ENCODE peak calls at places on chromosomes 6 and 20, in nine cellular contexts. V is ascending aorta, B is fibroblast of lung, M is PC-3, P is brain microvascular endothelial cell, C is HepG2, U is IMR-90, H is psoas muscle, F is gastrocnemius medialis. J is an unnamed sample.

GRCh38 chr20:34111057-34111711 is 859 bp downstream of the EIF2S2 start:
- DNase-seq in B (peak), P (peak), U (peak), F (no peak), H (no peak), M (peak), C (no peak), V (no peak), J (peak)

GRCh38 chr20:38878798-38879197 is 47.4 kb upstream of the FAM83D start:
- DNase-seq in M (peak), V (no peak), F (no peak), B (peak), C (peak), P (peak), U (peak), H (no peak), J (no peak)

GRCh38 chr6:16477367-16478149 is 239.2 kb downstream of the GMPR start:
- DNase-seq in B (no peak), U (no peak), M (no peak), H (peak), F (peak), P (no peak), C (no peak), V (no peak), J (peak)

GRCh38 chr20:10798811-10799210 is 125.0 kb upstream of the JAG1 start:
- DNase-seq in M (peak), C (no peak), V (no peak), U (peak), B (peak), F (no peak), H (no peak), P (no peak), J (no peak)

GRCh38 chr6:110173506-110174132 is 5.9 kb downstream of the WASF1 start:
- DNase-seq in H (no peak), C (peak), B (no peak), U (peak), P (no peak), M (no peak), V (no peak), F (no peak), J (no peak)

GRCh38 chr6:37122861-37123260 is 47.1 kb upstream of the PIM1 start:
- DNase-seq in M (no peak), P (no peak), B (peak), F (no peak), C (no peak), V (no peak), H (no peak), U (peak), J (no peak)

GRCh38 chr20:13644010-13644409 is 5.3 kb upstream of the TASP1 start:
- DNase-seq in H (no peak), B (peak), V (no peak), U (no peak), M (no peak), C (no peak), P (no peak), F (no peak), J (no peak)

GRCh38 chr20:10673176-10673830 is 496 bp downstream of the JAG1 start:
- DNase-seq in H (peak), B (peak), M (no peak), P (no peak), C (no peak), U (no peak), F (no peak), V (no peak), J (no peak)

GRCh38 chr6:29746846-29747687 is 23.8 kb downstream of the HLA-F start:
- DNase-seq in F (no peak), H (no peak), C (no peak), U (no peak), V (peak), P (no peak), B (no peak), M (no peak), J (no peak)

DNA sequence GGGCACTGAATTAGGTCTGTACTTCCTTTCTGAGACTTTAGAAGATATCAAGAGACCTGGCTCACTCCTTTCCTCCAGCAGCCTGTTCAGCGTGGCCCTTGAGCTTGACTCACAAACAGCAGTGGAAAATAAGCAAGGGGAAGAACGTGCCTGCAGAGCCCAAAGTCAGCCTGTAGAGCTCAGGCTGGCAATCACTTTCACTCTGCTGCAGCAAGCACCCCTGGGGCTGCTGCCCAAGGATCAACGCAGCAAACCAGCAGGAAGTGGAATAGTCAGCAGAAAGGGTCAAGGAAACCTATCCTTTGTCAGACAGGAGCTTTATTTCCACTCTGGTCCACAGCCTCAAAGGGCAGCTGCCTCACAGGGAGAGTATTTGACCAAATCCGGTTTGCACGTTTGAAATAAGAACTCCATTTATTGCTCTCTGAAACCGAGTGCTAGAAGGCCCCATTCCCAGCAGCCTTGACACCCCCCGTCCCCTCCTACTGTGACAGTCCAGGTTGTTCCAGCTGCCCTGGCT is 77.4 kb downstream of the PRDM1 start:
- DNase-seq in H (no peak), V (peak), F (no peak), U (peak), P (peak), C (no peak), B (peak), M (no peak), J (no peak)
- TF ChIP-seq CTCF in H (no peak), V (no peak), F (no peak), U (peak), P (peak), C (no peak), B (peak), M (no peak), J (no peak)

DNA sequence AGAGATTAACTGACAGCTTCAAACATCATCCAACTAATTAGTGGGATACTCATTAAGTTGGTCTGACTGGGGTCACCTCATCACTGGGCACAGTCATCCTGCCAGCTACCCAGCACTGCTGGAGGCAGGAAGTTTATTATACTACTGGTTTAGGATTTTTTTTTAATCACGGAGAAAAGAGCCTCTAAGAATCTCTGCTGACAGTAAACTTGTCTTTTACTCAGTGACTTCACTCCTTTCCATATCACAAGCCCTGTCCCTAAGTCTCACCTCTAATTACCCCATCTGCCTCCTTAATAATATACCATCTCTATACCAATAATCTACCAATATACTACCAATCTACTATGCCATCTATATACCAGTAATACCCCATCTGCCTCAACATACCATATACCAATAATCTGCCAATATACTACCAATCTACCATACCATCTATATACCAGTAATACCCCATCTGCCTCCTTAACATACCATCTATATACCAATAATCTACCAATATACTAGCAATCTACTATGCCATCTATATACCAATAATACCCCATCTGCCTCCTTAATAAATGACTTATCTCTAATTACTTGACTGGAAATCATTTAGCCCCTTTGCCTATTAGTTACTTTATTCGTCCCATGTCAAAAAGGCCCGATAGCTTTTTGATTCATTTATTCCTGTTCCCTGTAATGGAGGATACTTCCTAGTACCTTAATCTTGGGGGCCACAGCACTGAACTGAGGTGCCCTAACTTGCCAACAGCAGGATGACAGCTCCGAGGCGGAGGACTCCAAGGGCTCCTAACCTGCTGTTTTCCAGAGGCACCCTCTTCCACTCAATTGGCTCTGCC is 5.0 kb downstream of the ATP5F1E start:
- DNase-seq in P (no peak), C (no peak), H (no peak), F (no peak), U (no peak), M (no peak), V (no peak), B (no peak), J (no peak)
- H3K4me3 ChIP-seq in P (peak), C (no peak), H (no peak), F (no peak), U (no peak), M (no peak), V (no peak), B (no peak), J (no peak)

DNA sequence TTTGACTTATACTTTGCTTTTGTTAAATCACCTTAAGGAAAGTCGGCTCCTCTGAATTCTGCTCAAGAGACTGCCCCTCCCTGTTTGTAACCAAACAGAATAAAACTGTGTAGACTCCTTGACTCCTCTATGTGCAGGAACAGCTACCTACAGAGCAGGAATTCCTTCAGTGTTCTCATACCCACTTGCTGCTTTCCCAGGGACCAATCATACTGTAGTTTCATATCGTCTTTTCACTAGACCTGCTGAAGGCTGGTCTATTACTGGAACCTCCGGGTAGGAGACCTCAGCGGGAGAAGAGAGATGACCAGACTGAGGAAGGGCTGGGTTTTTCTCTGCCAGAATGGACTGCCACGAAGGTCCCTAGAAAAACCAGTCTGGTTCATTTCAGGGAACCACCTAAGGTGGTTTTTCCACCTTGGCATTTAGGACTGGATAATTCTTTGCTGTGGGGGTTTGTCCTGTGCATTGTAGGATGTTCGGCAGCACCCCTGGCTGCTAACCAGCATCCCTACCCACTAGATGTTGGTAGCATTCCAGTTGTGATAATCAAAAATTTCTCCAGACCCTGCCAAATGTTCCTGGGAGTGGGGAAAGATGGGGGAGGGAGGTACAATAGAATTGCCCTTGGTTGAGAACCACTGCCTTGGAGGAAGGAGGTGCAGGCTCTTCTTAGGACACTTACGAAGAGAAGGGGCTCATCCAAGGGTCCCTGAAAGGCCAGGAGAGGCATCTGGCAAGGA is 80.5 kb downstream of the DNAAF9 start:
- DNase-seq in C (no peak), U (no peak), F (no peak), M (no peak), V (no peak), H (no peak), B (no peak), P (no peak), J (no peak)
- H3K27ac ChIP-seq in C (no peak), U (no peak), F (no peak), M (no peak), V (no peak), H (no peak), B (no peak), P (no peak), J (no peak)

DNA sequence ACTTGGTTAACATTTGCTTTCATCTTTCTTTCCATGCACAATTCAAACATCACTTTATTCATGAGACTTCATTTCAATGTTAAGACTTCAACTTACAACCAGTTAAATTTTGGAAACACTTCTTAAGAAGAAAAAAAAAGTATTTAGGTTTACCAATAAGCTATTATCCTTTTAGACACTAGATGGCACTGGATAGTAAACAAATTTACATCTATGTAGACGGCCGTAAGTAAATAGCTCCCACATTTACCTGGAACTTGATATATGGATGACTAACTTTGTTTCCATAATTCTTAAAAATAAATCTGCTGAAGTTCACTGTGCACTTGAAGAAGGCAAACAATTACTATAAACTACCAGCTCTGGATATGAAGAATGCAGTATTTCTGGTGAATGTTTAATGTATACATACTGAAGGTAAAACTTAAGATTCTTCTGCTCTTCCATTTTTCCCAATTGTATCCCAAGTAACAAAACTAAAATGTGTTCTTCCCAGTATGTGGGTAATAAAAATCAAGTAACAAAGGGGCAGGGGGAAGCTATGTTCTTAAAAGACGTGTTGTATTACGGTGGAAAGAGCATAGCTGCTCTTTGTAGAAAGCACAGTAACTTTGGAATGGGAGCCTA is 130.6 kb upstream of the C6orf118 start:
- DNase-seq in M (peak), F (no peak), B (peak), C (peak), P (no peak), H (no peak), V (no peak), U (peak), J (no peak)
- TF ChIP-seq CTCF in M (peak), F (peak), B (no peak), C (peak), P (peak), H (peak), V (peak), U (peak), J (no peak)

GRCh38 chr20:46398963-46399362 is 7.5 kb downstream of the ELMO2 start:
- DNase-seq in F (no peak), U (no peak), P (no peak), V (no peak), H (no peak), M (no peak), C (no peak), B (no peak), J (no peak)

GRCh38 chr20:46401478-46401860 is 4.9 kb downstream of the ELMO2 start:
- DNase-seq in F (no peak), C (no peak), H (no peak), B (no peak), P (no peak), U (no peak), V (no peak), M (no peak), J (no peak)

GRCh38 chr20:46399401-46399800 is 7.0 kb downstream of the ELMO2 start:
- DNase-seq in M (peak), F (no peak), P (no peak), U (no peak), C (no peak), H (no peak), B (no peak), V (no peak), J (no peak)

GRCh38 chr20:46400828-46401477 is 5.5 kb downstream of the ELMO2 start:
- DNase-seq in B (peak), M (peak), U (peak), C (no peak), F (no peak), V (no peak), H (no peak), P (no peak), J (no peak)

GRCh38 chr20:46400253-46400652 is 6.2 kb downstream of the ELMO2 start:
- DNase-seq in M (no peak), B (peak), F (peak), H (no peak), U (peak), V (peak), C (no peak), P (peak), J (no peak)
- H3K4me3 ChIP-seq in M (no peak), B (no peak), F (peak), H (peak), U (no peak), V (peak), C (no peak), P (no peak), J (peak)

GRCh38 chr6:125841356-125842090 is 50.8 kb downstream of the NCOA7 start:
- DNase-seq in V (no peak), H (no peak), C (no peak), F (no peak), B (no peak), U (no peak), M (no peak), P (no peak), J (no peak)

GRCh38 chr6:125846292-125847024 is 55.7 kb downstream of the NCOA7 start:
- DNase-seq in F (no peak), B (no peak), U (no peak), C (peak), P (no peak), H (no peak), V (no peak), M (no peak), J (no peak)

GRCh38 chr6:125843593-125843992 is 52.8 kb downstream of the NCOA7 start:
- DNase-seq in H (no peak), F (no peak), M (no peak), B (no peak), V (no peak), U (no peak), P (no peak), C (no peak), J (no peak)

GRCh38 chr6:125842091-125842626 is 51.4 kb downstream of the NCOA7 start:
- DNase-seq in V (no peak), M (no peak), F (no peak), U (no peak), P (no peak), C (no peak), H (no peak), B (no peak), J (no peak)

GRCh38 chr6:125844989-125845388 is 54.2 kb downstream of the NCOA7 start:
- DNase-seq in M (no peak), B (no peak), F (no peak), U (no peak), H (no peak), V (no peak), P (no peak), C (no peak), J (no peak)
- H3K27ac ChIP-seq in M (no peak), B (no peak), F (peak), U (no peak), H (no peak), V (no peak), P (no peak), C (no peak), J (peak)

GRCh38 chr6:36075656-36076055 is 48.0 kb downstream of the MAPK14 start:
- DNase-seq in H (no peak), C (peak), F (no peak), P (no peak), V (no peak), U (no peak), B (no peak), M (peak), J (no peak)
- TF ChIP-seq CTCF in H (no peak), C (peak), F (no peak), P (peak), V (no peak), U (no peak), B (no peak), M (peak), J (no peak)

GRCh38 chr6:149366237-149366921 is 33.7 kb upstream of the SUMO4 start:
- DNase-seq in P (no peak), U (no peak), M (no peak), F (no peak), C (no peak), B (no peak), H (no peak), V (no peak), J (no peak)
- H3K4me3 ChIP-seq in P (no peak), U (no peak), M (no peak), F (no peak), C (no peak), B (no peak), H (no peak), V (no peak), J (no peak)

DNA sequence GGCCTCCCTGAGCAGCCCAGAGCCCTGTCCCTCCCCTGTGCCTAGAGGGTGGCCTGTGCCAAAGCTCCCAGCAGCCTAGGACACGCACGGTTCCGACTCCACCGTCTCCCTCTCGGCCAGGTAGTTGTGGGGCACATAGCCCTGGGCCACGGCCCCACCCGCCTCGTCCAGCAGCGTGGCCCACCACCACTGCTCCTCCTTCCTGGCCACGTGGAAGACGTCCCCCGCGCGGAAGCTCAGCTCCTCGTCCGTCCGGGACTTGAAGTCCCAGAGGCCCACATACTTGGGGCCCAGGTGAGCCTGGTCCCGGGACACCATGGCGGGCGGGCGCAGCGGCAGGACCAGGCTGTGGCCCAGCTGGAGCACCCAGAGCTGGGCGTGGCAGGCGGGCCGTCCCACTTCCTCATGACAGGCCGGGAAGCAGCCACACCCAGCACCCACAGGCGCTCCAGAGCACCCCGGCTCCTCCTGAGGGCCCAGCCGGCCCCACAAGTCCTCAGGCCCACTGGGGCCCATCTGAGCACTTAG is at the start of gene PTK6:
- DNase-seq in V (no peak), P (no peak), H (peak), B (no peak), U (no peak), M (peak), F (no peak), C (no peak), J (no peak)
- H3K27ac ChIP-seq in V (no peak), P (no peak), H (no peak), B (no peak), U (no peak), M (peak), F (no peak), C (no peak), J (no peak)